ENCODE peak calls at places on chromosome 19, in five cellular contexts. O is esophagus squamous epithelium, L is upper lobe of right lung, Y is K562, D is tibial nerve. B is an unnamed sample. For H3K4me1 and H3K9me3, the result is how much of the 10 kb centered on the place peaks cover.

GRCh38 chr19:6271251-6271650 is 8.5 kb downstream of the MLLT1 start:
- DNase-seq in D (no peak), O (no peak), L (no peak), Y (peak), B (no peak)

GRCh38 chr19:42396248-42396541 is 6.1 kb upstream of the CNFN start:
- DNase-seq in D (no peak), O (no peak), Y (no peak), L (no peak), B (no peak)

GRCh38 chr19:39408392-39409206 is 2.0 kb downstream of the ZFP36 start:
- DNase-seq in D (no peak), L (no peak), O (no peak), Y (no peak), B (no peak)

GRCh38 chr19:3868770-3869456 is at the start of gene ZFR2:
- DNase-seq in D (no peak), Y (peak), O (no peak), L (no peak), B (peak)

GRCh38 chr19:22261596-22261995 is 24.6 kb upstream of the ZNF729 start:
- DNase-seq in D (no peak), Y (no peak), L (no peak), O (no peak), B (no peak)

GRCh38 chr19:48405850-48406249 is 12.4 kb downstream of the GRIN2D start:
- DNase-seq in L (no peak), D (no peak), Y (no peak), O (no peak), B (no peak)

GRCh38 chr19:3275068-3275582 is 50.7 kb downstream of the CELF5 start:
- DNase-seq in O (no peak), D (no peak), L (no peak), Y (peak), B (no peak)

GRCh38 chr19:6521718-6522646 is 8.8 kb upstream of the TNFSF9 start:
- DNase-seq in Y (peak), D (no peak), O (no peak), L (no peak), B (peak)

GRCh38 chr19:19758164-19758563 is 25.3 kb upstream of the ZNF14 start:
- DNase-seq in O (no peak), D (no peak), L (no peak), Y (no peak), B (no peak)

GRCh38 chr19:45331411-45331810 is 8.7 kb upstream of the CKM start:
- DNase-seq in Y (no peak), D (no peak), O (no peak), L (no peak), B (no peak)

GRCh38 chr19:40604647-40605200 is 3.6 kb downstream of the LTBP4 start:
- DNase-seq in Y (peak), D (no peak), O (no peak), L (no peak), B (no peak)

GRCh38 chr19:47507924-47508553 is 6.8 kb downstream of the NAPA start:
- DNase-seq in D (no peak), O (no peak), L (no peak), Y (no peak), B (no peak)

GRCh38 chr19:39845621-39846175 is 481 bp downstream of the FBL start:
- DNase-seq in D (no peak), Y (peak), O (no peak), L (peak), B (no peak)

GRCh38 chr19:4414144-4414799 is 11.8 kb downstream of the CHAF1A start:
- DNase-seq in D (no peak), Y (no peak), O (no peak), L (no peak), B (no peak)

GRCh38 chr19:48403606-48404005 is 10.1 kb downstream of the GRIN2D start:
- DNase-seq in Y (peak), L (no peak), D (no peak), O (no peak), B (no peak)

GRCh38 chr19:13902993-13903555 is 2.8 kb downstream of the BRME1 start:
- DNase-seq in O (no peak), L (no peak), D (no peak), Y (no peak), B (no peak)

GRCh38 chr19:1037553-1038115 is 2.3 kb upstream of the ABCA7 start:
- DNase-seq in Y (no peak), O (no peak), L (no peak), D (no peak), B (no peak)

GRCh38 chr19:40341601-40342482 is 6.4 kb downstream of the C19orf47 start:
- DNase-seq in Y (no peak), O (no peak), L (peak), D (no peak), B (no peak)

GRCh38 chr19:32238076-32238475 is 107.3 kb upstream of the ZNF507 start:
- DNase-seq in D (no peak), O (no peak), Y (no peak), L (no peak), B (no peak)

GRCh38 chr19:34366670-34367423 is 1.9 kb downstream of the GPI start:
- DNase-seq in D (no peak), Y (peak), O (no peak), L (no peak), B (no peak)

GRCh38 chr19:55206664-55207500 is 2.4 kb downstream of the PTPRH start:
- DNase-seq in D (peak), O (no peak), Y (peak), L (peak), B (no peak)

GRCh38 chr19:1941146-1942077 is at the start of gene CSNK1G2:
- DNase-seq in D (no peak), O (no peak), L (peak), Y (peak), B (no peak)

DNA sequence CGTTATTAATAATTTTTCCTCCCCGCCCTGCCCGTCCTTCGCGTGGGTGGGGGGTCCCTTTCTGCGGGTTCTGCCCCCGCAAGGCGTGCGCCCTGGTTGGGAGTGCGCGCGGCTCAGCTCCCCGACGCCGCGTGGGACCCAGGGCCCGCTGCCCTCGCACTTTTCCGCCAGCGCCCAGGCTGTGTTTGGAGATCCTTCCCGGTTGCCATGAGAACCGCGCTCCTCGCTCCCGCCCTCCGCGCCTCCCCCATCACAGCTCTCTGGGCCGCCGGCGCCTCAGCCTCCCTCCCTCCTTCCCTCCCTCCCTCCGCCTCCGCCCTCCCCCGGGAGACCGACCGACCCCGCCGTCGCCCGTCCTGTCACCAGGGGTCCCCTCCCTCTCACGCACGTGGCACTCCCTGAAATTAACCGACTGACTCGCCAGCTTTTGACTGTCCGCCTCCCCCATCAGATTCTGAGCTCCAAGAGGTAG is 2.4 kb upstream of the SSBP4 start:
- DNase-seq in O (no peak), L (peak), D (peak), Y (peak), B (peak)
- H3K4me1 ChIP-seq in O (half or more), L (half or more), D (under half), Y (half or more), B (half or more)

GRCh38 chr19:35940839-35941238 is 4.7 kb downstream of the LRFN3 start:
- DNase-seq in L (no peak), Y (no peak), D (no peak), O (no peak), B (no peak)
- H3K4me3 ChIP-seq in L (no peak), Y (no peak), D (no peak), O (no peak), B (no peak)

GRCh38 chr19:24159707-24160106 is 72.7 kb downstream of the ZNF254 start:
- DNase-seq in O (no peak), D (no peak), L (no peak), Y (no peak), B (no peak)
- H3K9me3 ChIP-seq in O (half or more), D (half or more), L (under half), Y (under half), B (under half)

GRCh38 chr19:43782311-43782660 is 1.5 kb upstream of the KCNN4 start:
- DNase-seq in L (no peak), D (no peak), O (no peak), Y (no peak), B (no peak)

GRCh38 chr19:43781630-43782310 is 997 bp upstream of the KCNN4 start:
- DNase-seq in Y (no peak), D (no peak), L (no peak), O (no peak), B (no peak)

GRCh38 chr19:43779147-43779819 is 1.5 kb downstream of the KCNN4 start:
- DNase-seq in Y (no peak), O (no peak), L (peak), D (no peak), B (no peak)

GRCh38 chr19:43779820-43780219 is 953 bp downstream of the KCNN4 start:
- DNase-seq in O (no peak), Y (no peak), L (no peak), D (no peak), B (no peak)

DNA sequence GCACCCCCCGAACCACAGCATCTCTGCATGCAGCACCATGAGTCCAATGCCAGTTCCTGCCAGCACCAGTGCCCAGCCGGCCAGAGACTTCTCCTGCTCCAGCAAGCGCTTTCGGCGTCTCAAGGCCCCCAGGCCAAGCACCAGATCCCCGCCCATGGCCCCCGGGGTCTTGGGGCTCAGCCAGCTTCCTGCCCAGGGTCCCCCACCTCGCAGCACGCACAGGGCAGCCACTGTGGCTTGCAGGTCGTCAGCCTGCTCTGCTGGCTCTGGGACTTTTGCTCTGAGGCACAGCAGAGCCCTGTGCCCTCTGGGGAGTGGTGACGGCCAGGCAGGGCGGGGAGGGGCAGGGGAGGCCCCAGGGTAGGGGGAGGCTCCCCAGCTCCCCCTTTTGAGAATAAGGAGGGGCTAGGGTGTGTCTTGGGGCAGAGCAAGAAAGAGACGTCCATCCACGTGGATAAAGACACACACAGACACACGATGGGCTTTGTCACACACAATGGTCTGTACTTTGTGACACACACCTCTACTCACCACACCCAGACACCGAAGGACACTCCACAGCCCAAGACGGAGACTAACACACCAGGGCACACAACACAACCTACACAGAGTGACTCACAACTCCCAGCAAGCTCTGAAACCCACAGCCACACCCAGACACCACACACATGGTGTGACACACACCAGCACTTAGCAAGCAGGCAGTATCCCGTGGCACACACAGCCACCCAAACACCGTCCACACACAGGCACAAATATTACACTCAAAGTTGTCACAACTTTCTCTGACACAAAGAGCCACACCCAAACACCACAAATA is at the start of gene KCNN4:
- DNase-seq in L (peak), D (no peak), Y (peak), O (peak), B (peak)
- H3K4me1 ChIP-seq in L (under half), D (under half), Y (half or more), O (under half), B (half or more)

GRCh38 chr19:49666120-49666444 is 349 bp downstream of the BCL2L12 start:
- DNase-seq in L (no peak), D (no peak), O (no peak), Y (no peak), B (no peak)

GRCh38 chr19:49665301-49666119 is at the start of the genes BCL2L12 and IRF3:
- DNase-seq in D (peak), L (peak), Y (peak), O (peak), B (peak)

GRCh38 chr19:49664171-49665070 is 1.2 kb downstream of the IRF3 start:
- DNase-seq in L (peak), Y (peak), O (peak), D (peak), B (peak)

GRCh38 chr19:49669511-49669910 is 3.8 kb downstream of the BCL2L12 start:
- DNase-seq in Y (no peak), D (no peak), L (no peak), O (no peak), B (no peak)

GRCh38 chr19:49667473-49667872 is 1.7 kb downstream of the BCL2L12 start:
- DNase-seq in Y (no peak), O (no peak), L (no peak), D (no peak), B (no peak)
- H3K4me3 ChIP-seq in Y (peak), O (no peak), L (no peak), D (no peak), B (no peak)

GRCh38 chr19:36423925-36424324 is 5.5 kb upstream of the ZFP82 start:
- DNase-seq in L (no peak), Y (no peak), O (no peak), D (no peak), B (no peak)

GRCh38 chr19:36421749-36422481 is 3.5 kb upstream of the ZFP82 start:
- DNase-seq in O (no peak), Y (no peak), L (no peak), D (no peak), B (no peak)

GRCh38 chr19:36420961-36421748 is 2.7 kb upstream of the ZFP82 start:
- DNase-seq in L (no peak), Y (no peak), O (no peak), D (no peak), B (no peak)

GRCh38 chr19:36417752-36418286 is 625 bp downstream of the ZFP82 start:
- DNase-seq in Y (peak), L (no peak), D (no peak), O (no peak), B (no peak)

GRCh38 chr19:36418287-36419001 is at the start of gene ZFP82:
- DNase-seq in L (peak), O (peak), D (peak), Y (peak), B (peak)
- H3K9me3 ChIP-seq in L (under half), O (under half), D (under half), Y (under half), B (under half)

GRCh38 chr19:37950471-37951175 is 43.6 kb downstream of the SIPA1L3 start:
- DNase-seq in D (no peak), L (no peak), O (no peak), Y (no peak), B (no peak)
- H3K4me1 ChIP-seq in D (under half), L (under half), O (under half), Y (under half), B (under half)